ENCODE peak calls at places on chromosomes 3 and 15, in nine cellular contexts. U is ascending aorta, V is right cardiac atrium, L is Panc1, Q is tibial artery, B is pancreas, J is colonic mucosa, S is upper lobe of right lung, W is BJ. X is an unnamed sample.

GRCh38 chr3:52056521-52056967 is at the start of gene DUSP7:
- DNase-seq in W (no peak), Q (peak), B (no peak), S (peak), J (peak), U (no peak), L (no peak), V (peak), X (peak)

GRCh38 chr15:41955807-41956525 is 16.4 kb downstream of the EHD4 start:
- DNase-seq in L (no peak), J (no peak), B (no peak), V (no peak), U (no peak), S (no peak), Q (no peak), W (no peak), X (no peak)

GRCh38 chr3:59925946-59926345 is 876.1 kb upstream of the CFAP20DC start:
- DNase-seq in W (no peak), J (no peak), B (no peak), V (no peak), U (no peak), L (no peak), Q (no peak), S (no peak), X (no peak)

GRCh38 chr3:192883512-192883911 is 34.1 kb downstream of the MB21D2 start:
- DNase-seq in U (no peak), W (no peak), L (no peak), Q (no peak), J (no peak), V (no peak), B (no peak), S (no peak), X (no peak)

GRCh38 chr15:91142097-91142744 is 42.2 kb downstream of the SV2B start:
- DNase-seq in V (no peak), J (no peak), L (no peak), W (no peak), S (no peak), Q (no peak), B (no peak), U (no peak), X (no peak)

GRCh38 chr15:27527490-27528067 is 556.6 kb downstream of the GABRG3 start:
- DNase-seq in U (no peak), W (no peak), S (no peak), V (no peak), Q (no peak), J (no peak), B (no peak), L (no peak), X (peak)

GRCh38 chr3:156445117-156445968 is 109.6 kb downstream of the SSR3 start:
- DNase-seq in U (no peak), V (no peak), W (no peak), L (no peak), B (no peak), S (no peak), J (no peak), Q (no peak), X (no peak)

GRCh38 chr15:72599855-72600464 is 54.5 kb upstream of the GOLGA6B start:
- DNase-seq in W (peak), U (no peak), B (no peak), S (no peak), L (peak), Q (no peak), J (peak), V (no peak), X (peak)

GRCh38 chr3:15982667-15983145 is 184.9 kb upstream of the ANKRD28 start:
- DNase-seq in V (no peak), J (no peak), B (no peak), U (no peak), L (peak), W (peak), S (no peak), Q (peak), X (no peak)

GRCh38 chr3:155891341-155891740 is 20.9 kb downstream of the GMPS start:
- DNase-seq in L (no peak), B (no peak), S (no peak), J (no peak), U (no peak), Q (no peak), W (no peak), V (no peak), X (no peak)

GRCh38 chr3:172203522-172204258 is 164.3 kb downstream of the FNDC3B start:
- DNase-seq in U (no peak), L (no peak), J (peak), B (no peak), V (no peak), W (no peak), Q (no peak), S (no peak), X (no peak)

GRCh38 chr3:157769378-157769777 is 266.2 kb upstream of the VEPH1 start:
- DNase-seq in L (no peak), S (no peak), V (no peak), Q (no peak), W (no peak), J (no peak), U (no peak), B (no peak), X (no peak)

GRCh38 chr3:45547764-45548683 is 46.5 kb upstream of the LIMD1 start:
- DNase-seq in Q (no peak), W (peak), B (no peak), U (peak), V (no peak), L (no peak), J (no peak), S (no peak), X (no peak)

GRCh38 chr3:21876742-21877141 is 125.7 kb upstream of the ZNF385D start:
- DNase-seq in S (no peak), B (no peak), W (no peak), V (no peak), U (no peak), Q (no peak), L (no peak), J (no peak), X (no peak)

GRCh38 chr15:101396484-101397261 is 92.8 kb downstream of the PCSK6 start:
- DNase-seq in W (no peak), V (no peak), J (no peak), L (no peak), B (no peak), U (no peak), Q (no peak), S (peak), X (no peak)

GRCh38 chr3:90056633-90057032 is 949.2 kb downstream of the EPHA3 start:
- DNase-seq in L (no peak), W (no peak), V (no peak), S (no peak), U (no peak), B (no peak), Q (no peak), J (no peak), X (no peak)

GRCh38 chr15:80367094-80367493 is 37.1 kb upstream of the ARNT2 start:
- DNase-seq in J (no peak), L (no peak), S (no peak), Q (no peak), B (no peak), W (no peak), V (no peak), U (no peak), X (no peak)

GRCh38 chr3:4466783-4467521 is at the start of gene SUMF1:
- DNase-seq in J (peak), W (peak), S (peak), V (peak), B (peak), U (peak), L (peak), Q (peak), X (peak)

GRCh38 chr15:65344909-65345275 is 32.9 kb downstream of the IGDCC3 start:
- DNase-seq in U (no peak), V (no peak), Q (no peak), J (no peak), S (no peak), W (no peak), B (no peak), L (no peak), X (no peak)

GRCh38 chr3:175088981-175089380 is 229.8 kb downstream of the NAALADL2 start:
- DNase-seq in B (no peak), W (no peak), S (no peak), V (no peak), Q (no peak), U (no peak), J (no peak), L (no peak), X (no peak)

GRCh38 chr3:183959214-183959613 is 58.5 kb downstream of the ABCC5 start:
- DNase-seq in L (no peak), S (no peak), W (no peak), V (no peak), B (no peak), Q (no peak), U (no peak), J (peak), X (no peak)

GRCh38 chr3:70038671-70039070 is 39.1 kb downstream of the SAMMSON start:
- DNase-seq in V (no peak), S (no peak), J (no peak), U (no peak), Q (no peak), L (no peak), B (no peak), W (no peak), X (no peak)

GRCh38 chr3:149512073-149512782 is 37.7 kb downstream of the TM4SF4 start:
- DNase-seq in S (peak), Q (peak), J (peak), B (peak), L (no peak), V (peak), U (peak), W (no peak), X (no peak)

GRCh38 chr3:106765342-106765741 is 611.9 kb upstream of the CCDC54 start:
- DNase-seq in U (no peak), L (no peak), V (no peak), J (no peak), Q (no peak), S (no peak), W (no peak), B (no peak), X (no peak)

GRCh38 chr3:9749333-9749662 is 454 bp upstream of the OGG1 start:
- DNase-seq in U (no peak), W (no peak), S (no peak), J (no peak), Q (no peak), B (peak), L (no peak), V (no peak), X (no peak)

GRCh38 chr15:47184003-47184404 is 533.3 kb upstream of the SEMA6D start:
- DNase-seq in L (no peak), W (no peak), J (no peak), S (peak), U (no peak), B (peak), Q (no peak), V (peak), X (no peak)

GRCh38 chr3:50627407-50628051 is 10.6 kb downstream of the MAPKAPK3 start:
- DNase-seq in W (no peak), L (no peak), Q (no peak), V (no peak), J (no peak), S (peak), B (peak), U (peak), X (no peak)

GRCh38 chr3:46948830-46949671 is 27.5 kb downstream of the CCDC12 start:
- DNase-seq in U (no peak), Q (no peak), J (peak), B (peak), V (peak), W (no peak), S (peak), L (no peak), X (no peak)

GRCh38 chr15:89984421-89985010 is 16.6 kb upstream of the ZNF710 start:
- DNase-seq in V (no peak), B (no peak), U (no peak), W (no peak), S (no peak), Q (no peak), L (no peak), J (no peak), X (no peak)

GRCh38 chr3:98555025-98555379 is 23.2 kb downstream of the GPR15 start:
- DNase-seq in V (no peak), Q (no peak), B (no peak), U (no peak), S (no peak), J (no peak), W (no peak), L (no peak), X (no peak)

GRCh38 chr15:93997071-93997658 is 234.2 kb upstream of the MCTP2 start:
- DNase-seq in B (no peak), V (no peak), S (no peak), L (peak), W (no peak), U (no peak), Q (no peak), J (no peak), X (no peak)

GRCh38 chr3:71521940-71522876 is 61.3 kb downstream of the FOXP1 start:
- DNase-seq in Q (no peak), W (no peak), B (no peak), S (no peak), U (no peak), L (no peak), V (no peak), J (no peak), X (no peak)

GRCh38 chr3:126835472-126836219 is 131.6 kb downstream of the CHCHD6 start:
- DNase-seq in U (no peak), J (no peak), Q (no peak), V (no peak), S (no peak), W (peak), L (no peak), B (no peak), X (no peak)

GRCh38 chr3:23549148-23549910 is 256.4 kb upstream of the UBE2E1 start:
- DNase-seq in J (no peak), Q (no peak), B (no peak), W (no peak), S (no peak), U (no peak), V (no peak), L (no peak), X (no peak)

DNA sequence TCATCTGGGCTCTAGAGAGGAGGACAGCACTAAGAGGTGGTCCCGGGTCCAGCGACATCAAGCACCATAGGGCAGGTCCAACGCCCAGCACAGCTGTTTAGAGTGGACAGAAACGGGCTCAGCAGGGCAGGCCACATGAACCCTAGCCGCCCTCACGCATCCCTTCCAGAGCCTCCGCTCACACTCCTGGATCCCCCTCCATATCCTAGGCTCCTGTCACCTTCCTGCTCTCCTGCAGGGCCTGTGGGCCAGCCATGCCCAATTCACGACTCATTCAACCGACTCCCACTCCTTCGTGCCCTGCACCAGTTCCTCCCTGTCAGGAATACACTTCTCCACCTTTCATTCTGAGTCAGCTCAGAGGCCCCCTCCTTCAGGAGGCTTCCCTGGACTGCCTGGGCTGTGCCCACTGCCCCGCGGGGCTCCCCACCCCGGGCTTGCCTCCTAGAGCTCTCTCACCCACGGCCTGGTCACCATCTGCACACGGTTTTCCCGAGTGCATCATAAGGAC is 90.2 kb downstream of the LINGO1 start:
- DNase-seq in S (no peak), L (no peak), J (no peak), Q (peak), U (no peak), V (no peak), W (no peak), B (no peak), X (no peak)
- H3K4me3 ChIP-seq in S (peak), L (peak), J (peak), Q (peak), U (peak), V (no peak), W (no peak), B (peak), X (peak)

DNA sequence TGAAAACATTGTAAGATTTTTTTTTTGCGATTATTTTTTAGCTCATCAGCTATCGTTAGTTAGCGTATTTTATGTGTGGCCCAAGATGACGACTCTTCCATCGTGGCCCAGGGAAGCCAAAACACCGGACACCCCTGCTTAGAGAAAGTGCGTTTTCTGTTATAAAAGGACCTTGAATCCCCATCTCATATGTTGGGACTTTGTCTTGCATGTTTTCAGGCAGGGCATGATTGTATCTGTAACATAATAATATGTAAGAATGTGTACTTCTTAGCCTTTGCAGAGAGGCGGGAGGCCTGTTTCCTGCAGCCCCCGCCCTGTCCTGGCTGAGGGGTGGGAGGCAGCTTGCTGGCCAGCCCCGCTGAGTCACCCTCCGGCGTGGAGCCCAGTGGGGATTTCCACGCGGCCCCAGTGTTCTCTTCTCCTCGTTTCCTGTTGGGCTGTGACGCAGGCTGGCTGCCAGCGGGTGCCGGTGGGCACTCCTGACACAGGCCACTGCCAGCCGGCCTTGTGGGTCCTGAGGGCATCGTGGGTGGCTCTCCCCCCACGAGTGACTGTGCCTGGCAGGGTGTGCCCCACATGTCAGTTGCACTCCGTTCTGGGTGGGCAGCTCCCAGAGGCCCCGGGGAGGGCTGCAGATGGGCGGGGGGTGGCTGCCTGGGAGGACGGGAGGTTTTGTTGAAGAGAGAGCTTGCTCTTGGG is 55.6 kb downstream of the SMAD3 start:
- DNase-seq in Q (peak), W (no peak), L (no peak), S (peak), V (peak), U (peak), J (peak), B (peak), X (no peak)
- H3K4me3 ChIP-seq in Q (peak), W (no peak), L (no peak), S (no peak), V (no peak), U (peak), J (no peak), B (no peak), X (no peak)

GRCh38 chr3:123021388-123021787 is 6.2 kb downstream of the SEMA5B start:
- DNase-seq in U (no peak), B (no peak), W (no peak), Q (no peak), L (no peak), J (no peak), V (no peak), S (no peak), X (no peak)

GRCh38 chr3:123025642-123026521 is 1.7 kb downstream of the SEMA5B start:
- DNase-seq in Q (peak), B (peak), W (no peak), L (no peak), S (no peak), V (peak), U (peak), J (no peak), X (no peak)

GRCh38 chr3:123021986-123022510 is 5.5 kb downstream of the SEMA5B start:
- DNase-seq in B (no peak), S (no peak), W (no peak), J (no peak), L (no peak), V (no peak), U (no peak), Q (no peak), X (no peak)

GRCh38 chr3:123026551-123027291 is 842 bp downstream of the SEMA5B start:
- DNase-seq in U (peak), V (peak), L (no peak), B (peak), S (peak), J (peak), W (no peak), Q (no peak), X (no peak)

GRCh38 chr3:123024056-123024455 is 3.5 kb downstream of the SEMA5B start:
- DNase-seq in Q (no peak), L (no peak), U (no peak), J (no peak), V (no peak), S (no peak), B (no peak), W (no peak), X (no peak)
- H3K4me3 ChIP-seq in Q (no peak), L (no peak), U (no peak), J (no peak), V (no peak), S (no peak), B (no peak), W (no peak), X (no peak)

DNA sequence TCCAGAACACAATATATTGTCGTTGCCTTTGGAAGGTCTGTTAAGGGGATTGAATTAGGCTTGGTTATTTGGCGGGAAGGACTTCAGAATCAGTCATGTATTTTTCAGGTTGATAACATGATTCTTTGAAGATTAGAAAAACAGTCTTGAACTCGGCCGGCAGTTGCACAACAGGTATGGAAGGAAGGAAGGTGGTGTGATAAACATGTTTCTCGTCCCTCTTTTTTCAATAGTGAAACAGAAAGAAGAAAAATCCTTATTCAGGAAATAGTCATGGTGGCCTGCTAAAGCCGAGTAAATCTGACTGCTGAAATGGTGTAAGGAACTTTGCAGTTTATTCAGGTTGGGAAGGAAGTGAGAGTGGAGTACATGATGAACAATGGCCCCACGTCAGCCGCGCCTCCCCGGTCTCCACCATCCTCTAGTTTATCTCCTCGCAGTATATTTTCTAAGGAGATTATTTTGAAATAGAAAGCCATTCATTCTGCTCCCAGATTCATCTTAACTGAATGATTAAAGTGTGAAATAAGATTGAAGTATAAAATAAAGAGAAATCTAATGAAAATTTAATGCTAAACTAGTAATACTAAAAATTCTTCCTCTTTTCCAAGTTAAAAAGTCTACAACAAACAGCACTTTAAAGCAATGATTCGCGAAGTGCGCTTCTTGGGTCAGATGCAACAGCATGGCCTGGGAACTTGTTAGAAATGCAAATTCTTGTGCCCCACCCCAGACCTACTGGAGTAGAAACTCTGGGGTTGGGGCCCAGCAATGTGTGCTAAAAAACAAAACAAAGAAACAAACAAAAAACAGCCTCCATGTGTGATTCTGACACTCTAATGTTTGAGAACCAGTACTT is 6.5 kb downstream of the RASGRP1 start:
- DNase-seq in L (no peak), V (no peak), B (no peak), Q (no peak), U (no peak), J (no peak), W (no peak), S (no peak), X (no peak)
- H3K4me3 ChIP-seq in L (no peak), V (no peak), B (no peak), Q (no peak), U (no peak), J (no peak), W (no peak), S (no peak), X (no peak)

GRCh38 chr3:114451051-114451451 is 157.2 kb downstream of the TIGIT start:
- DNase-seq in B (no peak), U (no peak), L (no peak), V (no peak), W (no peak), Q (no peak), S (no peak), J (no peak), X (no peak)
- H3K4me3 ChIP-seq in B (no peak), U (peak), L (no peak), V (peak), W (peak), Q (peak), S (peak), J (no peak), X (no peak)

X was measured in Jurkat, Clone E6-1.